ENCODE peak calls at places on chromosomes 11 and 22, in seven cellular contexts. One of them, this sample, is unnamed.

GRCh38 chr11:66567787-66568123 is 651 bp downstream of the CTSF start:
- DNase-seq in GM04504: no peak
- DNase-seq in Ammon's horn: no peak
- DNase-seq in stimulated activated CD8-positive, alpha-beta memory T cell treated with anti-CD3 and anti-CD28 coated beads, Interleukin-15, amount 100 ng/mL, for 4 hours: no peak
- DNase-seq in T-cell: no peak
- DNase-seq in frontal cortex: no peak
- DNase-seq in CD4-positive, CD25-positive, alpha-beta regulatory T cell: no peak
- DNase-seq in this sample: no peak

GRCh38 chr11:80816966-80817365 is 1376.1 kb upstream of the TENM4 start:
- DNase-seq in Ammon's horn: no peak
- DNase-seq in T-cell: no peak
- DNase-seq in frontal cortex: no peak
- DNase-seq in GM04504: no peak
- DNase-seq in CD4-positive, CD25-positive, alpha-beta regulatory T cell: no peak
- DNase-seq in stimulated activated CD8-positive, alpha-beta memory T cell treated with anti-CD3 and anti-CD28 coated beads, Interleukin-15, amount 100 ng/mL, for 4 hours: no peak
- DNase-seq in this sample: no peak

GRCh38 chr11:13962562-13963168 is at the start of gene SPON1:
- DNase-seq in T-cell: peak
- DNase-seq in GM04504: no peak
- DNase-seq in stimulated activated CD8-positive, alpha-beta memory T cell treated with anti-CD3 and anti-CD28 coated beads, Interleukin-15, amount 100 ng/mL, for 4 hours: no peak
- DNase-seq in CD4-positive, CD25-positive, alpha-beta regulatory T cell: no peak
- DNase-seq in Ammon's horn: peak
- DNase-seq in frontal cortex: peak
- DNase-seq in this sample: no peak

GRCh38 chr22:50548046-50548912 is 2.6 kb downstream of the KLHDC7B start:
- DNase-seq in Ammon's horn: no peak
- DNase-seq in GM04504: no peak
- DNase-seq in CD4-positive, CD25-positive, alpha-beta regulatory T cell: peak
- DNase-seq in frontal cortex: peak
- DNase-seq in stimulated activated CD8-positive, alpha-beta memory T cell treated with anti-CD3 and anti-CD28 coated beads, Interleukin-15, amount 100 ng/mL, for 4 hours: no peak
- DNase-seq in T-cell: peak
- DNase-seq in this sample: no peak

GRCh38 chr22:35542157-35542971 is 1.7 kb downstream of the RASD2 start:
- DNase-seq in CD4-positive, CD25-positive, alpha-beta regulatory T cell: no peak
- DNase-seq in stimulated activated CD8-positive, alpha-beta memory T cell treated with anti-CD3 and anti-CD28 coated beads, Interleukin-15, amount 100 ng/mL, for 4 hours: no peak
- DNase-seq in T-cell: no peak
- DNase-seq in Ammon's horn: no peak
- DNase-seq in frontal cortex: no peak
- DNase-seq in GM04504: no peak
- DNase-seq in this sample: no peak

GRCh38 chr22:50294319-50294656 is 13.2 kb downstream of the PLXNB2 start:
- DNase-seq in stimulated activated CD8-positive, alpha-beta memory T cell treated with anti-CD3 and anti-CD28 coated beads, Interleukin-15, amount 100 ng/mL, for 4 hours: no peak
- DNase-seq in frontal cortex: no peak
- DNase-seq in Ammon's horn: no peak
- DNase-seq in T-cell: no peak
- DNase-seq in GM04504: no peak
- DNase-seq in CD4-positive, CD25-positive, alpha-beta regulatory T cell: no peak
- DNase-seq in this sample: no peak

GRCh38 chr11:91243630-91244029 is 981.0 kb upstream of the FAT3 start:
- DNase-seq in CD4-positive, CD25-positive, alpha-beta regulatory T cell: no peak
- DNase-seq in T-cell: no peak
- DNase-seq in Ammon's horn: no peak
- DNase-seq in stimulated activated CD8-positive, alpha-beta memory T cell treated with anti-CD3 and anti-CD28 coated beads, Interleukin-15, amount 100 ng/mL, for 4 hours: no peak
- DNase-seq in GM04504: no peak
- DNase-seq in frontal cortex: no peak
- DNase-seq in this sample: no peak

GRCh38 chr11:116691779-116692178 is 81.0 kb downstream of the BUD13 start:
- DNase-seq in stimulated activated CD8-positive, alpha-beta memory T cell treated with anti-CD3 and anti-CD28 coated beads, Interleukin-15, amount 100 ng/mL, for 4 hours: no peak
- DNase-seq in Ammon's horn: peak
- DNase-seq in T-cell: peak
- DNase-seq in frontal cortex: no peak
- DNase-seq in CD4-positive, CD25-positive, alpha-beta regulatory T cell: peak
- DNase-seq in GM04504: peak
- DNase-seq in this sample: peak

GRCh38 chr22:46971141-46971775 is 208.8 kb downstream of the TBC1D22A start:
- DNase-seq in Ammon's horn: peak
- DNase-seq in stimulated activated CD8-positive, alpha-beta memory T cell treated with anti-CD3 and anti-CD28 coated beads, Interleukin-15, amount 100 ng/mL, for 4 hours: no peak
- DNase-seq in T-cell: no peak
- DNase-seq in GM04504: no peak
- DNase-seq in frontal cortex: peak
- DNase-seq in CD4-positive, CD25-positive, alpha-beta regulatory T cell: no peak
- DNase-seq in this sample: no peak